ENCODE peak calls at places on chromosomes 6 and 20, in four cellular contexts. A, C, E and L are unnamed samples.

GRCh38 chr6:27528714-27529113 is 55.8 kb upstream of the ZNF184 start:
- DNase-seq in C (no peak), E (no peak), A (no peak), L (no peak)

GRCh38 chr6:26152226-26153101 is 65.2 kb downstream of the HFE start:
- DNase-seq in C (no peak), A (no peak), E (no peak), L (no peak)

GRCh38 chr6:168683621-168684020 is 242.6 kb downstream of the SMOC2 start:
- DNase-seq in C (no peak), A (no peak), E (no peak), L (peak; percentile 17)

GRCh38 chr6:3261921-3262320 is 3.2 kb downstream of the PSMG4 start:
- DNase-seq in A (no peak), E (no peak), C (no peak), L (no peak)

GRCh38 chr6:1022719-1023118 is 289.2 kb upstream of the FOXQ1 start:
- DNase-seq in C (no peak), A (no peak), E (no peak), L (no peak)

GRCh38 chr6:132405143-132405915 is 4.1 kb upstream of the MOXD1 start:
- DNase-seq in C (no peak), A (no peak), E (no peak), L (no peak)

GRCh38 chr20:51363378-51363777 is 179.1 kb downstream of the NFATC2 start:
- DNase-seq in C (no peak), E (no peak), A (no peak), L (no peak)

GRCh38 chr6:141335476-141335875 is 797.2 kb upstream of the GJE1 start:
- DNase-seq in A (no peak), E (no peak), C (no peak), L (no peak)

GRCh38 chr20:63858393-63859165 is 2.7 kb upstream of the ABHD16B start:
- DNase-seq in C (no peak), E (no peak), A (no peak), L (peak; percentile 60)

GRCh38 chr6:16548121-16548520 is 213.1 kb downstream of the ATXN1 start:
- DNase-seq in E (no peak), A (no peak), C (no peak), L (no peak)

GRCh38 chr6:137148291-137149076 is 25.0 kb downstream of the IL22RA2 start:
- DNase-seq in A (peak; percentile 65), E (peak; percentile 55), C (no peak), L (peak; percentile 63)
- H3K27ac ChIP-seq in A (peak overlapping the region; percentile 46), E (peak overlapping the region; percentile 75), C (no peak overlapping the region), L (peak overlapping the region; percentile 48)

DNA sequence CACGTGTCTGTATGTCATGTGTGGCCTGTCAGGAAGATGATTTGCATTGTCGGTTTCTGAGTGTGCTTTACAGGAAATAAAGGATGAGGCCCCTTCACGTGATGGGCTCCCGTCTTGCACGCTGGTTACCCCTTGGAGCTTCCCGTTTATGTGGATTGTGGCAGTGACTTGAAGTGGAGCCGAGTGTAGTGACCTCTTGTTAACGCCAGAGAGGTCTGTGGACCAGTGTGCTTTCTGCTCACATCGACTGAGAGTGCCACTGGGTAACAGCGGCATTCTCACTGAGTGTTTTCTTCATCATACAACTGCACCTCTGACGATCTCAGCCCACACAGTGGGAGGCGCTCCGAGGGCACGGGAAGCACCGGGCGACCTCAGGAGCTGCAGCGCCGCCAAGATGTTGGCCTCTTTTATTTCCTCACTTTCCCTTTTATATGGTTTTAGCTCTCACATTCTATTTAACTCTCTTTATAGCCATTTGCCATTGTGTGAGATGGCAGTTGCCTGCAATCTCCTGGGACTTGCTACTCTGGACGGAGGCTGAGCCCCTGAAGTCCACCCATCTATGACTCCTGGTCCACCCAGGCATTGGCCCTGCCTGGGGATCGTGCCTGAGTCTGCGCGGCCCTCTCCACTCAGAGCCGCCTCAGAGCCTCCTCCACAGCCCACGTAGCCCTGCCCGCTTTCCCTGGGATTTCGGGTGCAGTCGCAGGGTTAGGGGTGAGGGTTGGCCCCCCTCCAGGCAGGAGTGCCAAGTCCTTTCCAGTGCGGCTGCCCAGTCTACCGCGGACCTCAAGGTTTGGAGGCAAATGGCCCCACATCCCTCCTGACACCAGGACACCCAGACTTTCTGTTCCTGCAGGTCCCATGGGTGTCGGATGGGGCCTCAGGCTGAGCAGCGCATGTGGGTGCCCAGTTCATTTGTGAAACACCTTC is 238.9 kb downstream of the ERMARD start:
- DNase-seq in C (peak; percentile 69), E (peak; percentile 34), A (no peak), L (no peak)
- TF ChIP-seq CTCF in C (no peak), E (peak; percentile 14), A (no peak), L (no peak)

DNA sequence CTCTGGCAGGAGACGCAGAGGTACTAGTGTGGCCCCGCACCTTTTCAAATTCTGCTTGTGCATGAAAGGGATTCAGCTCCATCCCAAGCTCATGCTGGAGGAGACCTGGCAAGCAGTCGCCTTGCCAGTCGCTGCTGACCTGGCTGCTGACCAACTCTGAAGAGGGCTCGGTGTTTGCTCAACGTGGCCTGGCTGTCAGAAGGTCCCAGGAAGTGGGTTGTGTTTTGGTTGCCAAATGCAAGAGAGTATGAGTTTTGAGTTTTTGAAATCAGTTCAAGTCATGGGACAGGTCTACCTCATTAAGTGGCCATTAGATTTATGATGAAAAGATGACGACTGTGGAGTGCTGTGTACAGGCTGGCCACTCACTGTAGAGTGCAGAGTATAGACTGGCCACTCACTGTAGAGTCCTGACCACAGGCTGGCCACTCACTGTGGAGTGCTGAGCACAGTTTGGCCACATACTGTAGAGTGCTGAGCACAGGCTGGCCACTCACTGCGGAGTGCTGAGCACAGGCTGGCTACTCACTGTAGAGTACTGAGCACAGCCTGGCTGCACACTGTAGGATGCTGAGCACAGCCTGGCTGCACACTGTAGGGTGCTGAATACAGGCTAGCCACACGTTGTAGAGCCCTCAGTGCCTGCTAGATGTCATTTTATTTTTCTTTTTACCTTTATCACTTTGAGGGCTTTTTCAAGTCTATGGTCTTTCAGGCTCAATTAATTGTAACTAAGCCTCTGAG is 193.9 kb downstream of the ZNF217 start:
- DNase-seq in C (no peak), A (peak; percentile 73), E (no peak), L (peak; percentile 73)
- H3K9me3 ChIP-seq in C (no peaks in the 10 kb centered on the region), A (no peaks in the 10 kb centered on the region), E (no peaks in the 10 kb centered on the region), L (no peaks in the 10 kb centered on the region)

DNA sequence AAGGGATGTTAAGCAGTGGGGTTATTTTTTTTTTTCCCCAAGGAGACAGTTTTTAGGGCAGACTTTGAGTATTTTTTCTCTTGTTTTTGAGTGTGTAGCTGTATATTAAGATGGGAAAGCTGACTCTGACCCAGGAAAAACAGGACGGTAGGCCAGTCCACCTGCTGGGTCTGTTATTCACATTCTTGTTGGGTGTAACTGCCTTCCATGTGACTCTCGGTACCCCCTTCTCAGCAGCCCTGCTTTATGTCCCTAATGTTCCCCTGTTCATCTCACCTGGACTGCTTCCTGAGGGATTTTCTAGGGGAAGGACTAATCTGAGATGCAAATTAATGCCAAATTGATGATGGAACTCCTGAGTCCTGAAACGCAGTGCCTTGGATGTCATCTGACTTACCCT is 21.9 kb downstream of the FOXO3 start:
- DNase-seq in C (no peak), E (no peak), A (no peak), L (no peak)
- H3K27ac ChIP-seq in C (peak overlapping the region; percentile 62), E (peak overlapping the region; percentile 82), A (peak overlapping the region; percentile 47), L (peak overlapping the region; percentile 5)

DNA sequence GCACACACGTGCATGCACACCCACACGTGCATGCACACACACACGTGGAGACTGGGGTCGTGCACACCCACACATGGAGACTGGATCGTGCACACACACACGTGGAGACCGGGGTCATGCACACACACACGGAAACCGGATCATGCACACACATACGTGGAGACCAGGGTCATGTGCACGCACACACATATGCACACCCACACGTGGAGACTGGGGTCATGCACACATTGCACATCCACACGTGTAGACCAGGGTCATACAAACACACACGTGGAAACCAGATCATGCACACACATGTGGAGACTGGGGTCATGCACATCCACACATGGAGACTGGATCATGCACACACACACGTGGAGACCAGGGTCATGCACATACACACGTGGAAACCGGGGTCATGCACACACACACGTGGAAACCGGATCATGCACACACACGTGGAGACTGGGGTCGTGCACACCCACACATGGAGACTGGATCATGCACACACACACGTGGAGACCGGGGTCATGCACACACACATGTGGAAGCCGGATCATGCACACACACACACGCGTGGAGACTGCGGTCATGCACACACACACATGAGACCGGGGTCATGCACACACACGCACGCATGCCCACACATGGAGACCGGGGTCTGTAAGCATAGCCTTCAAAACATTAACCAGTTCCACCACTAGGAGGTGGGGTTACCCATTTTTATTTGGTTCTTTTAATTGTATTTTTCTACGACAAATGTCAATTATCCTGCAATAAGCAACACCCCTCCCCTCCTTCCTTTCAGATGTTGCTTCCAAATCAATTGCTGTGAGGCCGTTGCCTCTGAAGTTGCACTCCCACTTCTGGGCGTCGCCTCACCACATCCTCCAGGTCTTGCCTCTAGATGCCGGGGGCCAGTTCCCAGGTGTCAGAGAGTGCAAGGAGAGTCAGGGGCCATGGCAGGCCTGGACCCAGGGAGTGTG is 95.8 kb downstream of the TMEM242 start:
- DNase-seq in A (no peak), E (no peak), C (peak; percentile 62), L (no peak)
- TF ChIP-seq CTCF in A (no peak), E (no peak), C (peak; percentile 8), L (peak; percentile 18)

GRCh38 chr6:170137176-170137891 is 153.5 kb downstream of the DLL1 start:
- DNase-seq in A (peak; percentile 48), E (peak; percentile 36), C (peak; percentile 60), L (peak; percentile 61)

GRCh38 chr6:170137911-170138910 is 152.7 kb downstream of the DLL1 start:
- DNase-seq in E (no peak), C (peak; percentile 62), A (peak; percentile 39), L (peak; percentile 39)

GRCh38 chr6:170139531-170139930 is 151.3 kb downstream of the DLL1 start:
- DNase-seq in A (no peak), C (peak; percentile 43), E (no peak), L (no peak)

GRCh38 chr6:170142559-170142958 is 148.3 kb downstream of the DLL1 start:
- DNase-seq in C (peak; percentile 27), E (no peak), A (no peak), L (peak; percentile 17)

DNA sequence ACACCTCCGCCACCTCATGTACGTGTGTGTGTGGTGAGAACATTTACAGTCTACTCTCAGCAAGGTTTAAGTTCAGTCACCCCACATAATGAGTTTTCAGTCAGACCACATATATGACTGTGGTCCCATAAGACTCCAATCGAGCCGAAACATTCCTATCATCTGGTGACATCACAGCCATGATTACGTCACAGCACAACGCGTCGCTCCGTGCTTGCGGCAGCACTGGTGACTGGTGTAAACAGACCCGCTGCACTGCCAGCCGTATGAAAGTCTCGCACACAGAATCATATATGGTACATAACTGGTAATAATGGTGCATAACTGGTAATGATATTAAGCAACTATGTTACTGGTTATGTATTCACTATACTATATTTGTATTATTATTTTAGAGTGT is 150.7 kb downstream of the DLL1 start:
- DNase-seq in E (no peak), A (no peak), C (peak; percentile 47), L (no peak)
- H3K9me3 ChIP-seq in E (no peaks in the 10 kb centered on the region), A (no peaks in the 10 kb centered on the region), C (peaks cover 4% of the 10 kb centered on the region), L (no peaks in the 10 kb centered on the region)